ENCODE peak calls at places on chromosomes 5 and 9, in four cellular contexts. One of them, this sample, is unnamed.

GRCh38 chr9:81224166-81224858 is 465.0 kb downstream of the TLE1 start:
- DNase-seq in K562: no peak
- DNase-seq in mammary epithelial cell: no peak
- DNase-seq in fibroblast of lung: no peak
- DNase-seq in this sample: no peak

GRCh38 chr9:5832093-5832542 is 799 bp downstream of the ERMP1 start:
- DNase-seq in K562: peak; percentile 19
- DNase-seq in mammary epithelial cell: no peak
- DNase-seq in fibroblast of lung: no peak
- DNase-seq in this sample: no peak

GRCh38 chr9:85268024-85268610 is 473.6 kb downstream of the AGTPBP1 start:
- DNase-seq in K562: no peak
- DNase-seq in mammary epithelial cell: no peak
- DNase-seq in fibroblast of lung: no peak
- DNase-seq in this sample: no peak

GRCh38 chr9:124835026-124835501 is 18.2 kb upstream of the WDR38 start:
- DNase-seq in K562: no peak
- DNase-seq in mammary epithelial cell: peak; percentile 86
- DNase-seq in fibroblast of lung: peak; percentile 78
- DNase-seq in this sample: no peak

GRCh38 chr9:29349050-29349449 is 1775.8 kb upstream of the C9orf72 start:
- DNase-seq in K562: no peak
- DNase-seq in mammary epithelial cell: no peak
- DNase-seq in fibroblast of lung: peak; percentile 42
- DNase-seq in this sample: no peak

GRCh38 chr5:116892993-116893392 is 318.4 kb upstream of the SEMA6A start:
- DNase-seq in K562: no peak
- DNase-seq in mammary epithelial cell: no peak
- DNase-seq in fibroblast of lung: no peak
- DNase-seq in this sample: no peak

GRCh38 chr9:109894921-109895758 is 115.1 kb downstream of the PALM2AKAP2 start:
- DNase-seq in K562: no peak
- DNase-seq in mammary epithelial cell: peak; percentile 37
- DNase-seq in fibroblast of lung: peak; percentile 88
- DNase-seq in this sample: no peak

GRCh38 chr5:167770461-167770860 is 521.0 kb upstream of the WWC1 start:
- DNase-seq in K562: no peak
- DNase-seq in mammary epithelial cell: no peak
- DNase-seq in fibroblast of lung: peak; percentile 92
- DNase-seq in this sample: no peak

GRCh38 chr9:111798786-111799185 is 4.0 kb upstream of the SHOC1 start:
- DNase-seq in K562: no peak
- DNase-seq in mammary epithelial cell: peak; percentile 38
- DNase-seq in fibroblast of lung: peak; percentile 60
- DNase-seq in this sample: no peak

GRCh38 chr5:135632806-135633205 is 54.0 kb upstream of the CXCL14 start:
- DNase-seq in K562: no peak
- DNase-seq in mammary epithelial cell: no peak
- DNase-seq in fibroblast of lung: no peak
- DNase-seq in this sample: no peak

GRCh38 chr9:116152390-116152789 is 1.2 kb upstream of the PAPPA start:
- DNase-seq in K562: no peak
- DNase-seq in mammary epithelial cell: peak; percentile 19
- DNase-seq in fibroblast of lung: no peak
- DNase-seq in this sample: no peak

GRCh38 chr5:83914199-83914598 is 193.5 kb upstream of the HAPLN1 start:
- DNase-seq in K562: no peak
- DNase-seq in mammary epithelial cell: no peak
- DNase-seq in fibroblast of lung: peak; percentile 75
- DNase-seq in this sample: no peak

GRCh38 chr5:37435261-37435660 is 56.1 kb downstream of the WDR70 start:
- DNase-seq in K562: no peak
- DNase-seq in mammary epithelial cell: no peak
- DNase-seq in fibroblast of lung: peak; percentile 78
- DNase-seq in this sample: no peak

GRCh38 chr9:122186777-122187176 is 27.1 kb downstream of the MORN5 start:
- DNase-seq in K562: no peak
- DNase-seq in mammary epithelial cell: no peak
- DNase-seq in fibroblast of lung: no peak
- DNase-seq in this sample: no peak

GRCh38 chr5:177128551-177128976 is 5.0 kb upstream of the NSD1 start:
- DNase-seq in K562: no peak
- DNase-seq in mammary epithelial cell: peak; percentile 24
- DNase-seq in fibroblast of lung: no peak
- DNase-seq in this sample: no peak

GRCh38 chr5:1937590-1937989 is 54.9 kb upstream of the IRX4 start:
- DNase-seq in K562: no peak
- DNase-seq in mammary epithelial cell: no peak
- DNase-seq in fibroblast of lung: no peak
- DNase-seq in this sample: no peak

GRCh38 chr5:126516133-126516532 is 78.9 kb downstream of the ALDH7A1 start:
- DNase-seq in K562: no peak
- DNase-seq in mammary epithelial cell: peak; percentile 72
- DNase-seq in fibroblast of lung: peak; percentile 59
- DNase-seq in this sample: no peak

GRCh38 chr5:35656721-35657120 is 39.1 kb downstream of the SPEF2 start:
- DNase-seq in K562: no peak
- DNase-seq in mammary epithelial cell: no peak
- DNase-seq in fibroblast of lung: peak; percentile 65
- DNase-seq in this sample: no peak

GRCh38 chr5:140574165-140574564 is 9.5 kb downstream of the SLC35A4 start:
- DNase-seq in K562: no peak
- DNase-seq in mammary epithelial cell: no peak
- DNase-seq in fibroblast of lung: peak; percentile 49
- DNase-seq in this sample: no peak

GRCh38 chr9:13033959-13034695 is 245.4 kb downstream of the MPDZ start:
- DNase-seq in K562: peak; percentile 45
- DNase-seq in mammary epithelial cell: peak; percentile 47
- DNase-seq in fibroblast of lung: peak; percentile 56
- DNase-seq in this sample: peak; percentile 56

GRCh38 chr5:38094889-38095288 is 163.5 kb upstream of the EGFLAM start:
- DNase-seq in K562: no peak
- DNase-seq in mammary epithelial cell: no peak
- DNase-seq in fibroblast of lung: no peak
- DNase-seq in this sample: no peak

GRCh38 chr9:133144142-133144886 is 19.4 kb downstream of the GBGT1 start:
- DNase-seq in K562: peak; percentile 76
- DNase-seq in mammary epithelial cell: peak; percentile 52
- DNase-seq in fibroblast of lung: peak; percentile 32
- DNase-seq in this sample: peak; percentile 83

GRCh38 chr5:88675758-88676636 is 207.0 kb downstream of the MEF2C start:
- DNase-seq in K562: no peak
- DNase-seq in mammary epithelial cell: no peak
- DNase-seq in fibroblast of lung: peak; percentile 99
- DNase-seq in this sample: no peak

GRCh38 chr5:88676637-88677481 is 206.1 kb downstream of the MEF2C start:
- DNase-seq in K562: no peak
- DNase-seq in mammary epithelial cell: no peak
- DNase-seq in fibroblast of lung: no peak
- DNase-seq in this sample: no peak

GRCh38 chr5:88675159-88675757 is 207.7 kb downstream of the MEF2C start:
- DNase-seq in K562: no peak
- DNase-seq in mammary epithelial cell: no peak
- DNase-seq in fibroblast of lung: peak; percentile 75
- DNase-seq in this sample: no peak

GRCh38 chr5:88672644-88673493 is 210.1 kb downstream of the MEF2C start:
- DNase-seq in K562: no peak
- DNase-seq in mammary epithelial cell: no peak
- DNase-seq in fibroblast of lung: peak; percentile 91
- DNase-seq in this sample: no peak

DNA sequence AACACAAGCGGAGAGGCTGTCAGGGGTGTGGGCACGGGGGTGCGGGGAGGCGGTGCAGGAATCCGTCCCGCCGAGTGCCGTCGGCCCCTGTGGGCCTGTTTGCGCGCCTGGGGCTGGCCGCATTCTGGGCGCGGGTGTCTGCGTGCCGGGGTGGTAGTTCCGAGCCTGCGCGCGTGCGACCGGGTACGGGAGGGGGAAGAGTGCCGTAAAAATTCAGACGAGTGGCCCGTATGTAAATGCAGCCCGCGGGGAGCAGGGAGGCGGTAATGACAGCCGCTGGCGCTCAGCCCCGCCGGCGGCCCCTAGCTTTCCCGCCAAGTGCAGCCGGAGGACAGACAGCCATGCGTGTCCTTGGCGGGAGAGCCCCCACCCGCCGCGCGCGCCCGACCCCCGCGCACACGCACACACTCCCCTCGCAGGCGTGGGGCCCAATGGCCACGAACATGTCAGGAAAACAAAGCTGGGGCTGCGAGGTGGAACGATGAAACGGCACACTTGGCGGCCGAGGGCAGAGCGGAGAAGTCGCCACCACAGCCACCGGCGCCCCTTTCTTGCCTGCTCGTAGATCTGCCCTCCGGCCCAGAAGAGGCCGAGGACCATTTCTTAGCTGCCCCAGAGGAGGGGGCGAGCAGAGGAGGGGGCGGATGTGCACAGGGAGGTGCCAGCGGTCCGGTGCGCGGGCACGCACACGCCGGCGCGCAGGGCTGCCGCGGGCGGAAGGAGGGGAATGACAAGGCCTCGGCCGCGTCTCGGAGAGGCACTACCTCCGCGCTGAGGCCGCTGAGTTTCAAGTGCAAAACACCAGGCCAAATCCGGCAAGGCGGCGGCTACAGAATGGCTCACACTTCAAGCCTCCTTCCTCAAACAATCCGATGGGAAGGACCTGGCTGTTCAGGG is 208.5 kb downstream of the MEF2C start:
- DNase-seq in K562: no peak
- DNase-seq in mammary epithelial cell: no peak
- DNase-seq in fibroblast of lung: peak; percentile 87
- DNase-seq in this sample: no peak
- H3K4me3 ChIP-seq in K562: no peak overlapping the region
- H3K4me3 ChIP-seq in mammary epithelial cell: peak overlapping the region; percentile 25
- H3K4me3 ChIP-seq in fibroblast of lung: peak overlapping the region; percentile 11
- H3K4me3 ChIP-seq in this sample: peak overlapping the region; percentile 74

GRCh38 chr5:73913971-73914370 is 288.0 kb downstream of the ARHGEF28 start:
- DNase-seq in K562: no peak
- DNase-seq in mammary epithelial cell: no peak
- DNase-seq in fibroblast of lung: no peak
- DNase-seq in this sample: no peak

GRCh38 chr5:73912755-73913365 is 286.9 kb downstream of the ARHGEF28 start:
- DNase-seq in K562: no peak
- DNase-seq in mammary epithelial cell: no peak
- DNase-seq in fibroblast of lung: peak; percentile 42
- DNase-seq in this sample: no peak

GRCh38 chr5:73917433-73917832 is 291.4 kb downstream of the ARHGEF28 start:
- DNase-seq in K562: no peak
- DNase-seq in mammary epithelial cell: no peak
- DNase-seq in fibroblast of lung: peak; percentile 54
- DNase-seq in this sample: no peak

GRCh38 chr5:73921746-73922145 is 295.8 kb downstream of the ARHGEF28 start:
- DNase-seq in K562: no peak
- DNase-seq in mammary epithelial cell: no peak
- DNase-seq in fibroblast of lung: no peak
- DNase-seq in this sample: no peak

GRCh38 chr5:73918791-73919221 is 292.8 kb downstream of the ARHGEF28 start:
- DNase-seq in K562: no peak
- DNase-seq in mammary epithelial cell: no peak
- DNase-seq in fibroblast of lung: peak; percentile 88
- DNase-seq in this sample: no peak
- H2AFZ ChIP-seq in K562: no peak overlapping the region
- H2AFZ ChIP-seq in mammary epithelial cell: no peak overlapping the region
- H2AFZ ChIP-seq in fibroblast of lung: no peak overlapping the region
- H2AFZ ChIP-seq in this sample: no peak overlapping the region

DNA sequence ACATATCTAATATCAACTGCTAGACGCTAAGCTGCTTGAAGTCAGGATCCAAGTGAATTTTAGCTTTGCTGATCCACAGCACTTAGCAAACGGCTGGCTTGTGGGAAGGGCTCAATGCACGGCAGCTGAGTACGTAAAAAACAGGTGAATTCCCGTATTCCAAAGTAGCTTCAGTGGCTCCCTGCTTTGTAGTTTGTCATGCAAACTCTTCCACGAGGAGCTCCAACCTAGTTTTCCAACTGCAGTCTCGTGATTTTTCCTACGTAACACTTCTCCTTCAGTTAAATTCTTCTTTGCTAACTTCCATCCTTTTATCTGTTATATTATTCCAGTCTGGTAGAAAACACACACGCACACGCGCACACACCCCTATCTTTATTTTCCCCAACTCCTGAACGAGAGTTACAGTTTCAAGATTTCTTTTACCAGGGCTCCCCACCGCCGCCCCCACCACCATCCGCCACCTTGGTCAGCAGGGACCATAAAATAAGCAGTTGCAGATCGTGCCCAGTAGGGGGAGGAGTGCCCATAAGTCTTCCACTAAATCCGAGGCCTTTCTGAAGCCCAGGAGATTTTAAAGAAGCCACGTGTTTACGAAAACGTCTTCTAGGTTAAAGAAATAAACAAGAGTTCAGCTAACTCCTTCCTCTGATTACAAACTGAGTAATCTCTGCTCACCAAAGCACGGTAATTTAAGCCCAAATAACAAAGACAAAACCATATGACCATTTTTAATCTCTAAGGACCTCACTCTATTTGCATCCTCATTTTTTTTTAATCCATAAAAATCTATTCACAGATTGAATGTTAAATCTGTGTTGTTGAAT is 34.8 kb upstream of the TRIO start:
- DNase-seq in K562: peak; percentile 81
- DNase-seq in mammary epithelial cell: no peak
- DNase-seq in fibroblast of lung: peak; percentile 79
- DNase-seq in this sample: peak; percentile 43
- H3K4me3 ChIP-seq in K562: no peak overlapping the region
- H3K4me3 ChIP-seq in mammary epithelial cell: no peak overlapping the region
- H3K4me3 ChIP-seq in fibroblast of lung: no peak overlapping the region
- H3K4me3 ChIP-seq in this sample: no peak overlapping the region

GRCh38 chr9:684055-684949 is 157.2 kb upstream of the DMRT1 start:
- DNase-seq in K562: no peak
- DNase-seq in mammary epithelial cell: peak; percentile 88
- DNase-seq in fibroblast of lung: peak; percentile 92
- DNase-seq in this sample: peak; percentile 54
- H2AFZ ChIP-seq in K562: no peak overlapping the region
- H2AFZ ChIP-seq in mammary epithelial cell: no peak overlapping the region
- H2AFZ ChIP-seq in fibroblast of lung: peak overlapping the region; percentile 43
- H2AFZ ChIP-seq in this sample: peak overlapping the region; percentile 79

GRCh38 chr5:141649972-141650371 is 1.2 kb downstream of the FCHSD1 start:
- DNase-seq in K562: no peak
- DNase-seq in mammary epithelial cell: no peak
- DNase-seq in fibroblast of lung: no peak
- DNase-seq in this sample: no peak

GRCh38 chr5:141654298-141654697 is 3.1 kb upstream of the FCHSD1 start:
- DNase-seq in K562: no peak
- DNase-seq in mammary epithelial cell: no peak
- DNase-seq in fibroblast of lung: peak; percentile 90
- DNase-seq in this sample: no peak

GRCh38 chr5:141650851-141651727 is at the start of gene FCHSD1:
- DNase-seq in K562: peak; percentile 98
- DNase-seq in mammary epithelial cell: peak; percentile 64
- DNase-seq in fibroblast of lung: peak; percentile 69
- DNase-seq in this sample: peak; percentile 85

GRCh38 chr5:141649056-141649688 is 2.0 kb downstream of the FCHSD1 start:
- DNase-seq in K562: no peak
- DNase-seq in mammary epithelial cell: no peak
- DNase-seq in fibroblast of lung: no peak
- DNase-seq in this sample: no peak

GRCh38 chr5:141651728-141652105 is 499 bp upstream of the FCHSD1 start:
- DNase-seq in K562: no peak
- DNase-seq in mammary epithelial cell: no peak
- DNase-seq in fibroblast of lung: no peak
- DNase-seq in this sample: no peak
- H3K4me3 ChIP-seq in K562: peak overlapping the region; percentile 77
- H3K4me3 ChIP-seq in mammary epithelial cell: peak overlapping the region; percentile 85
- H3K4me3 ChIP-seq in fibroblast of lung: peak overlapping the region; percentile 54
- H3K4me3 ChIP-seq in this sample: no peak overlapping the region